ENCODE peak calls at places on chromosomes 16 and 17, in six cellular contexts. X, M, E, P, N and B are unnamed samples.

GRCh38 chr17:57391076-57391825 is 134.9 kb downstream of the MSI2 start:
- DNase-seq in X (no peak), M (no peak), E (no peak), P (no peak), N (no peak), B (no peak)

GRCh38 chr16:29900102-29900887 is at the start of gene ASPHD1:
- DNase-seq in X (peak; percentile 86), M (peak; percentile 90), E (peak; percentile 67), P (peak; percentile 26), N (peak; percentile 95), B (peak; percentile 79)

GRCh38 chr16:25126820-25127232 is 15.3 kb downstream of the LCMT1 start:
- DNase-seq in X (peak; percentile 91), M (peak; percentile 72), E (peak; percentile 79), P (no peak), N (peak; percentile 88), B (peak; percentile 13)

GRCh38 chr16:86566601-86566965 is at the start of gene FOXC2:
- DNase-seq in X (peak; percentile 94), M (peak; percentile 93), E (peak; percentile 97), P (peak; percentile 71), N (peak; percentile 98), B (peak; percentile 30)

GRCh38 chr17:83057397-83057761 is 22.0 kb upstream of the METRNL start:
- DNase-seq in X (no peak), M (no peak), E (no peak), P (no peak), N (no peak), B (no peak)

GRCh38 chr16:12529582-12529981 is 274.1 kb downstream of the CPPED1 start:
- DNase-seq in X (no peak), M (no peak), E (no peak), P (no peak), N (no peak), B (no peak)

GRCh38 chr17:31604936-31605335 is 213.5 kb downstream of the RAB11FIP4 start:
- DNase-seq in X (no peak), M (no peak), E (no peak), P (no peak), N (no peak), B (no peak)

GRCh38 chr17:31488264-31488981 is 96.9 kb downstream of the RAB11FIP4 start:
- DNase-seq in X (no peak), M (no peak), E (no peak), P (no peak), N (no peak), B (no peak)

GRCh38 chr17:65662166-65662565 is 100.7 kb upstream of the AXIN2 start:
- DNase-seq in X (peak; percentile 69), M (no peak), E (peak; percentile 44), P (no peak), N (peak; percentile 78), B (no peak)

GRCh38 chr17:4751925-4752324 is 12.2 kb upstream of the CXCL16 start:
- DNase-seq in X (no peak), M (peak; percentile 41), E (peak; percentile 28), P (no peak), N (no peak), B (no peak)

GRCh38 chr17:80592243-80592642 is 47.6 kb downstream of the RPTOR start:
- DNase-seq in X (no peak), M (no peak), E (no peak), P (no peak), N (no peak), B (no peak)

GRCh38 chr16:12688972-12689850 is 114.5 kb downstream of the CPPED1 start:
- DNase-seq in X (no peak), M (no peak), E (no peak), P (no peak), N (no peak), B (peak; percentile 39)

GRCh38 chr17:71441098-71441497 is 679.7 kb upstream of the SOX9 start:
- DNase-seq in X (peak; percentile 95), M (peak; percentile 93), E (peak; percentile 75), P (no peak), N (peak; percentile 93), B (no peak)

GRCh38 chr16:2481676-2482075 is 6.7 kb downstream of the TBC1D24 start:
- DNase-seq in X (no peak), M (no peak), E (no peak), P (no peak), N (no peak), B (no peak)

GRCh38 chr17:57086069-57086930 is 1.3 kb downstream of the AKAP1 start:
- DNase-seq in X (peak; percentile 8), M (peak; percentile 52), E (no peak), P (no peak), N (peak; percentile 58), B (peak; percentile 25)

GRCh38 chr17:47789611-47790520 is 31.7 kb downstream of the OSBPL7 start:
- DNase-seq in X (peak; percentile 38), M (peak; percentile 60), E (peak; percentile 44), P (no peak), N (peak; percentile 78), B (no peak)

GRCh38 chr17:81870155-81870977 is 771 bp downstream of the ARHGDIA start:
- DNase-seq in X (peak; percentile 69), M (peak; percentile 71), E (peak; percentile 46), P (no peak), N (peak; percentile 82), B (peak; percentile 61)

GRCh38 chr16:67158637-67159600 is 790 bp downstream of the TRADD start:
- DNase-seq in X (no peak), M (peak; percentile 63), E (no peak), P (no peak), N (peak; percentile 67), B (peak; percentile 85)

GRCh38 chr17:73939808-73940207 is 263.7 kb upstream of the RPL38 start:
- DNase-seq in X (no peak), M (no peak), E (no peak), P (no peak), N (no peak), B (no peak)

GRCh38 chr17:66508896-66509843 is 206.8 kb downstream of the PRKCA start:
- DNase-seq in X (peak; percentile 90), M (peak; percentile 88), E (peak; percentile 74), P (no peak), N (peak; percentile 93), B (no peak)

GRCh38 chr16:11118479-11118878 is 137.5 kb downstream of the SOCS1 start:
- DNase-seq in X (peak; percentile 58), M (peak; percentile 34), E (no peak), P (no peak), N (peak; percentile 29), B (no peak)

GRCh38 chr17:44547625-44548297 is 9.5 kb upstream of the FZD2 start:
- DNase-seq in X (no peak), M (no peak), E (peak; percentile 43), P (no peak), N (no peak), B (no peak)
- H3K27ac ChIP-seq in X (peak overlapping the region; percentile 93), M (peak overlapping the region; percentile 65), E (peak overlapping the region; percentile 75), P (no peak overlapping the region), N (peak overlapping the region; percentile 71), B (no peak overlapping the region)

GRCh38 chr17:50272246-50272645 is 2.0 kb upstream of the TMEM92 start:
- DNase-seq in X (no peak), M (no peak), E (no peak), P (no peak), N (no peak), B (no peak)
- H3K27ac ChIP-seq in X (peak overlapping the region; percentile 78), M (peak overlapping the region; percentile 81), E (peak overlapping the region; percentile 64), P (peak overlapping the region; percentile 82), N (peak overlapping the region; percentile 89), B (no peak overlapping the region)

GRCh38 chr17:76329664-76330063 is 21.6 kb upstream of the QRICH2 start:
- DNase-seq in X (no peak), M (no peak), E (no peak), P (no peak), N (no peak), B (no peak)

GRCh38 chr17:76327689-76328088 is 19.6 kb upstream of the QRICH2 start:
- DNase-seq in X (no peak), M (no peak), E (no peak), P (no peak), N (no peak), B (no peak)

GRCh38 chr17:76331083-76331482 is 22.6 kb downstream of the PRPSAP1 start:
- DNase-seq in X (no peak), M (no peak), E (no peak), P (no peak), N (no peak), B (no peak)

DNA sequence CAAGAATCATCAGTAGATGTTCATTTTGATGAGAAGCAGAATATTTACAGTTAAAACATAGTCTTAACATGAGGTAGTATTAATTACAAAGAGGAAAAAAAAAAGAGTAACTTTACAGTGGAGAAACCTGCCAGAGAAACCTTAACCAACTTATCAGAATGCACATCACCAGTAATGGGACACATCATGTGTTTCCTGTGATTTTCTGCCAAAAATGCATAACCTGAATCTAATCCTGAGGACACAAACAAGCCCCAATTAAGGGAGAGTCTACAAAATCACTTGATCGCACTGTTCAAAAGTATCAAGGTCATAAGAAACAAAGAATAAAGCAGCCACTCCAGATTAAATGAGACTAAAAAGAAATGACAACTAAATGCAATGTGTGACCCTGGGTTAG is 18.2 kb upstream of the QRICH2 start:
- DNase-seq in X (no peak), M (no peak), E (no peak), P (no peak), N (no peak), B (no peak)
- H3K27ac ChIP-seq in X (no peak overlapping the region), M (no peak overlapping the region), E (no peak overlapping the region), P (no peak overlapping the region), N (no peak overlapping the region), B (no peak overlapping the region)

GRCh38 chr17:78486946-78487680 is 90.1 kb downstream of the DNAH17 start:
- DNase-seq in X (no peak), M (no peak), E (no peak), P (no peak), N (no peak), B (no peak)
- H3K27ac ChIP-seq in X (no peak overlapping the region), M (no peak overlapping the region), E (no peak overlapping the region), P (no peak overlapping the region), N (no peak overlapping the region), B (no peak overlapping the region)

DNA sequence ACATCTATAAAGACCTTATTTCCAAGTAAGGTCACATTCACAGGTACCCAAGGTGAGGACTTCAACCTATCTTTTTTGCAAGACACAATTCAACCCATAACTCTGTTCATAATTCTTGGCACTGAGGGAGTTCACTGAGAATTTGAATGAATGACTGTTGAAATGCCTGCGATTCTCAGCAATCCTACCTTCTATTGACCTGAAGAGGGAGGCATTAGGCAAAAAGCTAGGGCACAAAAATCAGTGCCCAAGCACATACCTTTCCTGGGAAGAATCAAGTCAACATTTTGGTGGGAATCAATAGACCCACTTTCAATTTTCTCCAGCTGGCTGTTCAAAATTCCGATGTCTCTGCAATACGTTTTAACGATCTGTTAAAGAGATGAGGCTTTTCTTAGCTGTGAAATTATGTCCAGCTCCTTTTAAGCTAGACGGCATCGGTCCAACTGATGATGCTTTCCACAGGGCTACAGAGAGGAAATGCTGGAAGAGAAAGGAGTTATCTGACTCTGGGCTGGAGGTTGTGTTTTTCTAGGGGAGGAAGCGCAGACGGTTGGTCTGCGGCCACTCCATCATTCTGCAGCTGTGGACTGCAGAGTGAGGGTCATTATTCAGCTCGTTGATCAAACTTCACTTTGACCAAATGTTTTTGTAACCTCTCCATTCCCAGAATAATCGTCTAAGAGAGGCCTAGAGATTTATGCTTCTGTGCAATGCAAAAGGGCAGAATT is 25.1 kb downstream of the BCO1 start:
- DNase-seq in X (peak; percentile 45), M (no peak), E (peak; percentile 73), P (no peak), N (peak; percentile 46), B (no peak)
- H3K27ac ChIP-seq in X (no peak overlapping the region), M (no peak overlapping the region), E (no peak overlapping the region), P (no peak overlapping the region), N (no peak overlapping the region), B (no peak overlapping the region)

GRCh38 chr16:57480754-57481230 is 5.5 kb downstream of the DOK4 start:
- DNase-seq in X (no peak), M (no peak), E (no peak), P (no peak), N (no peak), B (no peak)
- H3K27ac ChIP-seq in X (no peak overlapping the region), M (peak overlapping the region; percentile 52), E (no peak overlapping the region), P (peak overlapping the region; percentile 81), N (peak overlapping the region; percentile 56), B (no peak overlapping the region)

GRCh38 chr17:40318835-40319332 is 9.9 kb downstream of the RARA start:
- DNase-seq in X (no peak), M (no peak), E (no peak), P (no peak), N (peak; percentile 53), B (peak; percentile 34)
- H3K27ac ChIP-seq in X (peak overlapping the region; percentile 83), M (no peak overlapping the region), E (peak overlapping the region; percentile 95), P (peak overlapping the region; percentile 90), N (peak overlapping the region; percentile 95), B (peak overlapping the region; percentile 96)